ENCODE peak calls at places on chromosomes 2 and 18, in six cellular contexts. One of them, this sample, is unnamed.

GRCh38 chr2:192148241-192148619 is 46.5 kb downstream of the TMEFF2 start:
- DNase-seq in heart left ventricle: no peak
- DNase-seq in Calu3: no peak
- DNase-seq in cardiac muscle cell: no peak
- DNase-seq in NB4: no peak
- DNase-seq in bronchial epithelial cell: no peak
- DNase-seq in this sample: no peak

GRCh38 chr2:136238552-136239346 is 120.8 kb upstream of the CXCR4 start:
- DNase-seq in NB4: peak; percentile 91
- DNase-seq in bronchial epithelial cell: peak; percentile 87
- DNase-seq in cardiac muscle cell: peak; percentile 46
- DNase-seq in Calu3: no peak
- DNase-seq in heart left ventricle: no peak
- DNase-seq in this sample: no peak

GRCh38 chr2:240465268-240465764 is 29.9 kb downstream of the GPC1 start:
- DNase-seq in bronchial epithelial cell: no peak
- DNase-seq in NB4: no peak
- DNase-seq in cardiac muscle cell: no peak
- DNase-seq in heart left ventricle: peak; percentile 16
- DNase-seq in Calu3: no peak
- DNase-seq in this sample: no peak

GRCh38 chr2:150535176-150535575 is 47.7 kb upstream of the RND3 start:
- DNase-seq in cardiac muscle cell: no peak
- DNase-seq in Calu3: no peak
- DNase-seq in NB4: no peak
- DNase-seq in heart left ventricle: no peak
- DNase-seq in bronchial epithelial cell: peak; percentile 93
- DNase-seq in this sample: no peak

GRCh38 chr2:194289712-194290346 is 1367.2 kb upstream of the SLC39A10 start:
- DNase-seq in bronchial epithelial cell: no peak
- DNase-seq in Calu3: no peak
- DNase-seq in cardiac muscle cell: no peak
- DNase-seq in NB4: no peak
- DNase-seq in heart left ventricle: no peak
- DNase-seq in this sample: no peak

GRCh38 chr18:52118684-52119083 is 221.3 kb upstream of the DCC start:
- DNase-seq in bronchial epithelial cell: no peak
- DNase-seq in NB4: no peak
- DNase-seq in Calu3: no peak
- DNase-seq in heart left ventricle: no peak
- DNase-seq in cardiac muscle cell: no peak
- DNase-seq in this sample: no peak

GRCh38 chr2:132692816-132693215 is 22.8 kb upstream of the LYPD1 start:
- DNase-seq in NB4: no peak
- DNase-seq in Calu3: no peak
- DNase-seq in bronchial epithelial cell: no peak
- DNase-seq in heart left ventricle: no peak
- DNase-seq in cardiac muscle cell: no peak
- DNase-seq in this sample: no peak

GRCh38 chr2:110993557-110994231 is 127.0 kb upstream of the BCL2L11 start:
- DNase-seq in NB4: peak; percentile 89
- DNase-seq in cardiac muscle cell: peak; percentile 4
- DNase-seq in bronchial epithelial cell: peak; percentile 64
- DNase-seq in heart left ventricle: no peak
- DNase-seq in Calu3: peak; percentile 52
- DNase-seq in this sample: no peak

GRCh38 chr2:49026706-49027105 is 127.6 kb downstream of the FSHR start:
- DNase-seq in NB4: no peak
- DNase-seq in Calu3: no peak
- DNase-seq in heart left ventricle: no peak
- DNase-seq in cardiac muscle cell: no peak
- DNase-seq in bronchial epithelial cell: no peak
- DNase-seq in this sample: no peak

GRCh38 chr2:176612736-176613135 is 343.5 kb downstream of the MTX2 start:
- DNase-seq in heart left ventricle: no peak
- DNase-seq in bronchial epithelial cell: peak; percentile 82
- DNase-seq in cardiac muscle cell: peak; percentile 13
- DNase-seq in NB4: no peak
- DNase-seq in Calu3: no peak
- DNase-seq in this sample: no peak

DNA sequence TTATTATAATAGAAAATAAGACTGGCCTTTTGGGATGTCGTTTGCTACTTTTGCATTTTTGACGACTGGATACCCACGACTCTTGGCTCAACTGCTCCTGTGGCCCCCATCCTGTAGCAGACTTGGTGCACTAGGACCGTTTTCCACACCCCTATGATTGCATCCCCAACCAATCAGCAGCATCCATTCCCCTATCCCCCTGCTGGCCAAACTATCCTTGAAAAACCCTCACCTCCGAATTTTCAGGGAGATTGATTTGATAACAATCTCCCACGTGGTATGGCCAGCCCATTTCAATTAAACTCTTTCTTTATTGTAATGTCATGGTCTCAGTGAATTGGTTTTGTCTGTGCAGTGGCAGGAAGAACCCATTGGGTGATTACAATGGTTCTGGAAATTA is 37.9 kb upstream of the TTR start:
- DNase-seq in heart left ventricle: no peak
- DNase-seq in cardiac muscle cell: no peak
- DNase-seq in Calu3: peak; percentile 11
- DNase-seq in bronchial epithelial cell: peak; percentile 38
- DNase-seq in NB4: peak; percentile 11
- DNase-seq in this sample: no peak
- TF ChIP-seq CTCF in heart left ventricle: no peak
- TF ChIP-seq CTCF in cardiac muscle cell: no peak
- TF ChIP-seq CTCF in Calu3: peak; percentile 32
- TF ChIP-seq CTCF in bronchial epithelial cell: peak; percentile 32
- TF ChIP-seq CTCF in NB4: peak; percentile 1
- TF ChIP-seq CTCF in this sample: no peak

GRCh38 chr2:10638093-10638492 is 51.7 kb downstream of the NOL10 start:
- DNase-seq in cardiac muscle cell: no peak
- DNase-seq in bronchial epithelial cell: no peak
- DNase-seq in heart left ventricle: no peak
- DNase-seq in Calu3: no peak
- DNase-seq in NB4: no peak
- DNase-seq in this sample: no peak
- TF ChIP-seq CTCF in cardiac muscle cell: no peak
- TF ChIP-seq CTCF in bronchial epithelial cell: no peak
- TF ChIP-seq CTCF in heart left ventricle: no peak
- TF ChIP-seq CTCF in Calu3: no peak
- TF ChIP-seq CTCF in NB4: no peak
- TF ChIP-seq CTCF in this sample: no peak

DNA sequence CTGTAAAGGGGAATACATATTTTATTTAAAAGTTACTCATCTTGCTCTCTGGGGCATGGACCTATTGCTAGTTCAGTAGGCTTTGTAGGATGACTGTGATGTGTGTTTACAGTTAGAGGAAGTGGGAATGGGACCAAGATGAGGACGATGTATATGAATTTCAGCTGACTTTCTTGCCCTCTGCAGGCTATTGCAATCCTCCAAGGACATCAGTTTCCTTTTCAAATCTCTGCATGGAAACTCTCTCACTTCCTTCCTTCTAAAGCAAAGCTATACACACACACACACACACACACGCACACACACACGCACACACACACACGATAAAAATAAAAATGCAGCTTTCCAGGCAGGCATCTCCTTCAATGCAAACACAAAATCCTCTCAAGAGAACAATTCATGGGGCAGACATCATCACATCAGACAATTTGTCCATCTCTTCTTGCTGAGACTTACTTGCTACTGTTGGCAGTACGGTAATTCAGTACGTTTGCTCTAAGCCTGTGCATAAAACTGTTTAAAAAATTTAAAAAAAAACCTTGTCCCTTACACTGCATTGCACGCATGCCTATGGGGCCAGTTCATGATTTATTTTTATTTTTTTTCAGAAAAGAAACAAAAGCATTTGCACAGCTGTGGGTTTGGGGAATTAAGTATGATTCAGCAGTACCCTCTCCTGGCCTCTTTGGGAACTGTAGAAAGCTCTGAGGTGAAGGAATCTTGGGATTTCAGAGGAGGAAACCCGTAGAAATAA is 27.2 kb upstream of the ICOS start:
- DNase-seq in Calu3: peak; percentile 54
- DNase-seq in cardiac muscle cell: peak; percentile 79
- DNase-seq in heart left ventricle: peak; percentile 25
- DNase-seq in NB4: peak; percentile 32
- DNase-seq in bronchial epithelial cell: peak; percentile 41
- DNase-seq in this sample: no peak
- TF ChIP-seq CTCF in Calu3: peak; percentile 70
- TF ChIP-seq CTCF in cardiac muscle cell: peak; percentile 81
- TF ChIP-seq CTCF in heart left ventricle: peak; percentile 56
- TF ChIP-seq CTCF in NB4: peak; percentile 49
- TF ChIP-seq CTCF in bronchial epithelial cell: peak; percentile 56
- TF ChIP-seq CTCF in this sample: peak; percentile 85

GRCh38 chr2:55581435-55581834 is 36.0 kb downstream of the PPP4R3B start:
- DNase-seq in bronchial epithelial cell: peak; percentile 9
- DNase-seq in Calu3: no peak
- DNase-seq in heart left ventricle: no peak
- DNase-seq in NB4: peak; percentile 38
- DNase-seq in cardiac muscle cell: no peak
- DNase-seq in this sample: no peak
- TF ChIP-seq CTCF in bronchial epithelial cell: no peak
- TF ChIP-seq CTCF in Calu3: no peak
- TF ChIP-seq CTCF in heart left ventricle: no peak
- TF ChIP-seq CTCF in NB4: no peak
- TF ChIP-seq CTCF in cardiac muscle cell: peak; percentile 28
- TF ChIP-seq CTCF in this sample: no peak

GRCh38 chr2:31674446-31674845 is 93.7 kb upstream of the SRD5A2 start:
- DNase-seq in bronchial epithelial cell: no peak
- DNase-seq in NB4: no peak
- DNase-seq in Calu3: no peak
- DNase-seq in cardiac muscle cell: no peak
- DNase-seq in heart left ventricle: no peak
- DNase-seq in this sample: no peak

DNA sequence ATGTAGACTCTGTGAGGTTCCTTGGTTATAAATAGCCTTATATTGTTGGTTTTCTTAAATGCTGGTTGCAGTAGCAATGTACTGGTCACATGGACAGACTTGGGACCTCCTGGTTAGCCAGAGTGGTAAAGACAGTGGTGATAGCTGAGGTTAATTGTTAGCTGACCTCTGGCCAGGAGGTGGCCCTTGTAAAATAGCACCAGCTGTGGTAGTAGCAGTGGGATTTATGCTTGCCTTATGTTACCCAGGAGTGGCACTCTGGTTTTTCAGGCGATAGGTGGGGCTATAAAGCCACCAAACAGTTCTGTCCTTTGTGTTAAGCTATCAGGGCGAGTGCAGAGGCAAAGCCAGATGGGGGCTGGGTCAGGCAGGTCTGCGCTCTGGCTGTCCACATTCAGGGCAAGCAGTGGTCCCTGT is 94.8 kb upstream of the SRD5A2 start:
- DNase-seq in bronchial epithelial cell: no peak
- DNase-seq in cardiac muscle cell: no peak
- DNase-seq in heart left ventricle: no peak
- DNase-seq in NB4: peak; percentile 35
- DNase-seq in Calu3: peak; percentile 73
- DNase-seq in this sample: no peak
- TF ChIP-seq CTCF in bronchial epithelial cell: no peak
- TF ChIP-seq CTCF in cardiac muscle cell: no peak
- TF ChIP-seq CTCF in heart left ventricle: no peak
- TF ChIP-seq CTCF in NB4: peak; percentile 18
- TF ChIP-seq CTCF in Calu3: peak; percentile 21
- TF ChIP-seq CTCF in this sample: no peak

GRCh38 chr18:37389684-37390368 is 175.8 kb downstream of the CELF4 start:
- DNase-seq in Calu3: no peak
- DNase-seq in NB4: no peak
- DNase-seq in cardiac muscle cell: no peak
- DNase-seq in heart left ventricle: no peak
- DNase-seq in bronchial epithelial cell: no peak
- DNase-seq in this sample: no peak
- TF ChIP-seq CTCF in Calu3: no peak
- TF ChIP-seq CTCF in NB4: no peak
- TF ChIP-seq CTCF in cardiac muscle cell: no peak
- TF ChIP-seq CTCF in heart left ventricle: no peak
- TF ChIP-seq CTCF in bronchial epithelial cell: no peak
- TF ChIP-seq CTCF in this sample: no peak